ENCODE peak calls at places on chromosomes 5 and 9, in four cellular contexts. W is GM12878, P is HepG2, B is K562. O is an unnamed sample.

GRCh38 chr9:89955626-89956025 is 350.8 kb downstream of the GADD45G start:
- DNase-seq in B (no peak), W (no peak), P (no peak), O (no peak)

GRCh38 chr5:61638476-61638875 is 306.4 kb downstream of the ZSWIM6 start:
- DNase-seq in B (no peak), P (no peak), W (no peak), O (no peak)

GRCh38 chr5:152170350-152170749 is 234.7 kb downstream of the NMUR2 start:
- DNase-seq in W (no peak), B (no peak), P (no peak), O (no peak)

GRCh38 chr5:78586251-78586650 is 62.3 kb downstream of the LHFPL2 start:
- DNase-seq in W (no peak), P (no peak), B (no peak), O (no peak)

GRCh38 chr9:76818271-76818670 is 54.0 kb downstream of the PCA3 start:
- DNase-seq in W (no peak), B (no peak), P (peak; percentile 15), O (peak; percentile 26)

GRCh38 chr9:81759680-81760215 is 70.4 kb upstream of the TLE1 start:
- DNase-seq in W (no peak), P (peak; percentile 53), B (no peak), O (no peak)

GRCh38 chr5:61768692-61769281 is 436.7 kb downstream of the ZSWIM6 start:
- DNase-seq in P (peak; percentile 70), B (peak; percentile 57), W (no peak), O (peak; percentile 70)

GRCh38 chr9:128917151-128917849 is 3.5 kb upstream of the PHYHD1 start:
- DNase-seq in B (no peak), W (no peak), P (peak; percentile 61), O (no peak)

GRCh38 chr5:150144211-150144801 is 11.3 kb downstream of the PDGFRB start:
- DNase-seq in P (no peak), B (peak; percentile 64), W (no peak), O (no peak)

GRCh38 chr5:141623197-141623596 is 4.4 kb upstream of the DIAPH1 start:
- DNase-seq in B (no peak), P (no peak), W (peak; percentile 60), O (no peak)

GRCh38 chr5:164784230-164784629 is 1278.8 kb downstream of the MAT2B start:
- DNase-seq in B (no peak), W (no peak), P (no peak), O (no peak)

GRCh38 chr5:147344861-147345260 is 110.0 kb downstream of the STK32A start:
- DNase-seq in B (no peak), W (no peak), P (no peak), O (no peak)

GRCh38 chr9:78236511-78236950 is 656 bp downstream of the CEP78 start:
- DNase-seq in P (peak; percentile 17), B (no peak), W (no peak), O (peak; percentile 41)

GRCh38 chr9:129178983-129179382 is 922 bp upstream of the IER5L start:
- DNase-seq in B (peak; percentile 26), P (no peak), W (no peak), O (no peak)

GRCh38 chr5:66967102-66967501 is 229.5 kb downstream of the CD180 start:
- DNase-seq in P (no peak), W (no peak), B (no peak), O (no peak)

GRCh38 chr5:139758510-139759036 is 37.0 kb upstream of the PSD2 start:
- DNase-seq in W (no peak), B (no peak), P (no peak), O (no peak)

GRCh38 chr5:11540112-11540511 is 364.1 kb downstream of the CTNND2 start:
- DNase-seq in P (no peak), W (no peak), B (no peak), O (no peak)

GRCh38 chr9:29214162-29214520 is 1640.9 kb upstream of the C9orf72 start:
- DNase-seq in B (no peak), W (no peak), P (no peak), O (peak; percentile 51)

GRCh38 chr9:119375892-119376291 is 6.7 kb upstream of the BRINP1 start:
- DNase-seq in B (peak; percentile 10), W (no peak), P (peak; percentile 29), O (peak; percentile 28)

GRCh38 chr5:37777472-37778135 is 62.2 kb downstream of the GDNF start:
- DNase-seq in P (no peak), B (no peak), W (no peak), O (no peak)

GRCh38 chr5:83494102-83494620 is 22.6 kb downstream of the VCAN start:
- DNase-seq in B (no peak), P (no peak), W (no peak), O (no peak)

GRCh38 chr5:119397518-119398380 is 41.9 kb downstream of the TNFAIP8 start:
- DNase-seq in B (no peak), W (peak; percentile 81), P (no peak), O (no peak)

GRCh38 chr5:168342151-168342825 is 50.8 kb downstream of the WWC1 start:
- DNase-seq in P (no peak), W (no peak), B (no peak), O (no peak)

GRCh38 chr9:101397746-101398334 is 578 bp downstream of the MRPL50 start:
- DNase-seq in P (peak; percentile 32), W (no peak), B (no peak), O (no peak)

GRCh38 chr5:93886917-93887361 is 145.5 kb upstream of the POU5F2 start:
- DNase-seq in W (no peak), B (no peak), P (no peak), O (no peak)

GRCh38 chr5:91311168-91311696 is 71.9 kb downstream of the ARRDC3 start:
- DNase-seq in W (no peak), B (no peak), P (no peak), O (no peak)

GRCh38 chr9:71987471-71988371 is 72.7 kb downstream of the C9orf57 start:
- DNase-seq in P (no peak), B (no peak), W (no peak), O (no peak)

GRCh38 chr9:132193227-132194110 is 31.6 kb downstream of the NTNG2 start:
- DNase-seq in B (no peak), W (no peak), P (no peak), O (no peak)

GRCh38 chr5:129245489-129245888 is 150.9 kb downstream of the ISOC1 start:
- DNase-seq in B (no peak), P (no peak), W (no peak), O (no peak)

GRCh38 chr9:113564804-113565237 is 101.3 kb downstream of the RGS3 start:
- DNase-seq in B (peak; percentile 29), P (no peak), W (no peak), O (no peak)

GRCh38 chr5:35332551-35332950 is 102.3 kb upstream of the PRLR start:
- DNase-seq in B (no peak), W (no peak), P (no peak), O (no peak)

GRCh38 chr5:35337332-35338168 is 107.3 kb upstream of the PRLR start:
- DNase-seq in W (no peak), P (no peak), B (no peak), O (no peak)

GRCh38 chr5:35335752-35336151 is 105.5 kb upstream of the PRLR start:
- DNase-seq in P (no peak), B (no peak), W (no peak), O (no peak)

GRCh38 chr5:35333366-35333765 is 103.1 kb upstream of the PRLR start:
- DNase-seq in B (no peak), P (no peak), W (no peak), O (no peak)

DNA sequence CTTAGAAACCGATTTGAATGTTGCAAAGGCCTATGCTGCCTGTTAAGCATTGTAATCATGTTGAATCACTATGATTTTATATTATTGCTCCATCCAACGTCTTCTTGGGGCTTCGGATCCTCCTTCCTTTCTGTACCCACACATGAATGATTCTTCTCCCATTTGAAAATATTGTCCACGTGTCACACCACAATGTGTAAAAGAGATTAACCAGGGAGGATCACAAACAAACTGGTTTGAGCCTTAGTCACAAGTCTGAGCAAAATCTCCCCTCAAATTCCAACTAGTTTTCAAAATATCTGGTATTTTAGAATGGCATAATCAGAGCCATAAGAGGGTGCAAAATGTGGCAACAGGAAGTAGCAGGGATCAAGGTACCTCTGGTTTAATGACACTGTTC is 101.7 kb upstream of the PRLR start:
- DNase-seq in P (no peak), W (no peak), B (no peak), O (no peak)
- TF ChIP-seq TARDBP in P (no peak), W (no peak), B (no peak), O (no peak)

GRCh38 chr9:136310273-136311030 is 6.6 kb upstream of the CCDC187 start:
- DNase-seq in P (no peak), B (no peak), W (no peak), O (no peak)
- TF ChIP-seq TARDBP in P (no peak), B (no peak), W (no peak), O (no peak)

DNA sequence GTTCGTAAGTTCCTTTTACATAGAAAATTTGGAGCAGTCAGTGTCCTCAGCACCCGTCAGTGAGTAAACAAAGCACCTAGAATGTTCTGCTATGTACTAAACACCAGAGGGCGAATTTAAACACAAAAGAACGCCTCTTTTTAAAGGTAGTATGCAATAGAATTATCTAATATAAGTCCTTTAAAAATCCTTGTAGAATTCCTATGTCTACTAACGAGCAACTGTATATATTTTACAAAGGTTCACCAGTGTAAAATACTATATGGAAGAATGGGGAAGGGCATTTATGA is 499 bp upstream of the TMEM232 start:
- DNase-seq in B (peak; percentile 12), P (peak; percentile 8), W (no peak), O (no peak)
- TF ChIP-seq TARDBP in B (no peak), P (no peak), W (no peak), O (no peak)

GRCh38 chr5:180352116-180352975 is 790 bp downstream of the GFPT2 start:
- DNase-seq in W (no peak), B (no peak), P (no peak), O (peak; percentile 55)
- TF ChIP-seq TARDBP in W (no peak), B (no peak), P (no peak), O (peak; percentile 20)

DNA sequence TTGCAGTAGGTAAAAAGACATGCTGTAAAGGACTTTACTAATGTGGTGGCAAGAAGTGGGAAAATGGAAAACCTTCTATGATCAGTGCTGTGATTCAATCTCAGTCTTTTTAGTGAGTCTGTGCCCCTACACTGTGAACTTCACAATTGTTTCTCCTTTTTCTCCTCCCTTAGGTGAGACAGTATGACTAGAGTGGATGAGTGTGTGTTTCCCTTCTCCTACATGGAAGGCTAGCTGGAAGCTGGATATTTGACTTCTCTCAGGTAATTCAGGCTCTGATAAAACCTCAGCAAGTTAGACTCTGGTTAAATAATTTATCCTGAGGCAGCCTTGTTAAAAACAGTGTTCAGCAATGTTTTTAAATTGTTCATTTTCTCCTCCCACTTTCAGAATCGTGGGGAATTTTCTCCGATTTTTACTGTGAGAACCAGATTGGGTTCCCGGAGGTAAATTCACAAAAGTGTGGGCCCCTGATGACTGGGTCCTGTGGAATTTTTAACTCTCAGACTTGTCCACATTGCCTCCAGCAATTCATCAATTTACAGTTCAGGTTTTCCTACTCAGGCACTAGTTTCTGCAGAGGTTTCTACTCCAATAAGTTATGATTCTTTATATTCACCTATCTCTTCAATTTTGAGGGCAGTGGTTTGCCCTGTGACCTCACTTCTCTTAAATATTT is 149.1 kb upstream of the PIK3R1 start:
- DNase-seq in P (no peak), B (no peak), W (no peak), O (no peak)
- TF ChIP-seq TARDBP in P (no peak), B (no peak), W (no peak), O (no peak)

DNA sequence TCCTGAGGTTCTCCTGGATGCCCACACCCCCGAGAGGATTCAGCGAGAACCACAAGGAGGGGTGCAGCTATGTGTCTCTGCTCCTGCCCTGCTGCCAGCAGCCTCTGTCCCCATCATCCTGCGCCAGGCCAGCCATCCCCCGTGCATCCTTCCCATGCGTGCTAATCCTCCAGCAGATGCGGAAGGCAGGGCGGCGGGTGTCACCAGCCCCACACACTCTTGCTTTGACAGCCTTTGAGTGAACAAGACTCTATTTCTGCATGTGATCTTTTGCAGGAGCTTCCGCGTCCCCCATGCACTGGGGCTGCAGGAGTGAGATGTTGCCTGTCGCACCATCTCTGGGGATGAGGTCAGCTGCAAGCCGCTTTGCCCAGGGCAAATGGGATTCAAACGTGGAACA is 58.0 kb upstream of the OLFM1 start:
- DNase-seq in P (no peak), W (no peak), B (no peak), O (no peak)
- TF ChIP-seq TARDBP in P (no peak), W (no peak), B (no peak), O (no peak)